ENCODE peak calls at places on chromosomes 4 and X, in four cellular contexts. A is left ventricle myocardium inferior; S is stimulated activated CD4-positive, alpha-beta T cell treated with anti-CD3 and anti-CD28 coated beads, TNF-alpha, amount 100 ng/mL, for 1 hour; X is HFF-Myc. N is an unnamed sample.

GRCh38 chr4:122798101-122798500 is 28.5 kb upstream of the FGF2 start:
- DNase-seq in S (no peak), A (peak), X (peak), N (peak)

GRCh38 chrX:15761564-15762191 is 23.6 kb downstream of the CA5B start:
- DNase-seq in S (no peak), X (no peak), A (no peak), N (peak)

GRCh38 chr4:76738081-76738931 is 159.6 kb downstream of the SOWAHB start:
- DNase-seq in X (peak), S (no peak), A (no peak), N (no peak)

GRCh38 chrX:149365061-149365460 is 140.0 kb downstream of the IDS start:
- DNase-seq in S (no peak), X (no peak), A (no peak), N (no peak)

GRCh38 chr4:188603646-188604045 is 464.4 kb downstream of the TRIML1 start:
- DNase-seq in S (no peak), X (no peak), A (no peak), N (no peak)

GRCh38 chr4:36326610-36327009 is 45.2 kb downstream of the DTHD1 start:
- DNase-seq in S (no peak), A (no peak), X (no peak), N (no peak)

GRCh38 chr4:3471098-3471760 is 8.1 kb downstream of the DOK7 start:
- DNase-seq in X (no peak), A (no peak), S (no peak), N (no peak)

GRCh38 chr4:178316211-178316610 is 874.0 kb upstream of the AGA start:
- DNase-seq in S (no peak), X (no peak), A (no peak), N (no peak)

GRCh38 chr4:184287697-184288255 is 70.1 kb upstream of the ENPP6 start:
- DNase-seq in X (no peak), S (no peak), A (no peak), N (no peak)

GRCh38 chrX:40199704-40200103 is 101.9 kb upstream of the BCOR start:
- DNase-seq in S (no peak), A (no peak), X (no peak), N (no peak)

GRCh38 chr4:55158957-55159356 is 33.6 kb upstream of the KDR start:
- DNase-seq in X (no peak), S (no peak), A (no peak), N (no peak)

GRCh38 chr4:7805533-7806079 is 134.1 kb downstream of the AFAP1 start:
- DNase-seq in A (peak), S (no peak), X (no peak), N (peak)

GRCh38 chrX:153921511-153922285 is 4.4 kb downstream of the ARHGAP4 start:
- DNase-seq in S (no peak), X (no peak), A (no peak), N (no peak)

GRCh38 chr4:7094931-7095330 is 27.1 kb upstream of the GRPEL1 start:
- DNase-seq in S (no peak), A (no peak), X (no peak), N (no peak)

GRCh38 chrX:54447461-54447860 is 7.3 kb downstream of the TSR2 start:
- DNase-seq in A (no peak), S (no peak), X (no peak), N (peak)

GRCh38 chr4:169152899-169153298 is 117.9 kb downstream of the SH3RF1 start:
- DNase-seq in A (no peak), S (no peak), X (no peak), N (no peak)

GRCh38 chrX:37825225-37825842 is 22.0 kb downstream of the DYNLT3 start:
- DNase-seq in X (no peak), S (peak), A (no peak), N (peak)